ENCODE peak calls at places on chromosomes 13 and 19, in seven cellular contexts. F, U, N, I, M, D and V are unnamed samples.

GRCh38 chr19:7191946-7192691 is 102.1 kb downstream of the INSR start:
- DNase-seq in F (no peak), U (no peak), N (no peak), I (no peak), M (no peak), D (no peak), V (no peak)

GRCh38 chr19:57351867-57352266 is 796 bp downstream of the ZNF304 start:
- DNase-seq in F (no peak), U (no peak), N (no peak), I (no peak), M (no peak), D (peak; percentile 13), V (no peak)

GRCh38 chr13:61162106-61162505 is 253.5 kb downstream of the PCDH20 start:
- DNase-seq in F (no peak), U (no peak), N (no peak), I (no peak), M (no peak), D (no peak), V (no peak)

GRCh38 chr19:40702337-40703012 is 12.0 kb upstream of the NUMBL start:
- DNase-seq in F (peak; percentile 82), U (no peak), N (no peak), I (peak; percentile 91), M (no peak), D (peak; percentile 66), V (peak; percentile 92)

GRCh38 chr19:42116308-42117075 is 15.8 kb downstream of the POU2F2 start:
- DNase-seq in F (no peak), U (no peak), N (peak; percentile 64), I (no peak), M (no peak), D (no peak), V (no peak)

GRCh38 chr19:56837004-56837403 is 3.5 kb downstream of the PEG3 start:
- DNase-seq in F (no peak), U (no peak), N (no peak), I (peak; percentile 47), M (peak; percentile 10), D (no peak), V (no peak)

GRCh38 chr13:112634102-112634501 is 46.1 kb upstream of the TUBGCP3 start:
- DNase-seq in F (no peak), U (no peak), N (no peak), I (no peak), M (no peak), D (no peak), V (peak; percentile 35)

GRCh38 chr19:52809801-52810200 is 11.6 kb downstream of the ZNF28 start:
- DNase-seq in F (no peak), U (no peak), N (peak; percentile 49), I (no peak), M (peak; percentile 12), D (no peak), V (no peak)

GRCh38 chr19:6066661-6067646 is 43.3 kb downstream of the RFX2 start:
- DNase-seq in F (peak; percentile 79), U (peak; percentile 95), N (peak; percentile 97), I (no peak), M (peak; percentile 90), D (peak; percentile 95), V (peak; percentile 92)

GRCh38 chr13:46288570-46289259 is 77.0 kb downstream of the LRRC63 start:
- DNase-seq in F (no peak), U (no peak), N (no peak), I (no peak), M (peak; percentile 39), D (peak; percentile 68), V (no peak)

GRCh38 chr13:112441226-112441625 is 65.1 kb downstream of the SPACA7 start:
- DNase-seq in F (no peak), U (no peak), N (peak; percentile 31), I (no peak), M (no peak), D (no peak), V (no peak)

GRCh38 chr19:4388171-4389063 is 11.9 kb downstream of the SH3GL1 start:
- DNase-seq in F (no peak), U (peak; percentile 77), N (peak; percentile 65), I (no peak), M (no peak), D (peak; percentile 49), V (no peak)

GRCh38 chr19:46144756-46145155 is 3.3 kb upstream of the IGFL2 start:
- DNase-seq in F (no peak), U (no peak), N (no peak), I (no peak), M (no peak), D (peak; percentile 28), V (no peak)

DNA sequence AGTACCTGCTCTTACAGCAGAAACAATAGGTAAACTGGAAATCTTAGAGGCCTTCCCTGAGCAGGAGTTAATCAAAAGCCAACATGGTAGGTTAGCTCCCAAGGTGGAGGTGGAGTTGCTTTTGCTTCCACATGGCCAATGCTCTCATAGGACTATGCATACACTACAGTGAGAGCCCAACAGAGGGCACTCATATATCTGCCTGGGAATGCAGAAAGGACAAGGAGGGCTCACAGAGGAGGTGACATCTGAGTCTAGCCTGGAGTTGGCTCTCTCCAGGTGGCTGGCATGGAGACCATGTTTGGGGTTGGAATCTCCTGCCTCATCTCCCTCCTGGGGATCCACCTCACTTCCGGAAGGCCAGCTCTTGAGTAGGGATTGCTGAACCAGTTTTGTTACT is 34.6 kb downstream of the ATP8A2 start:
- DNase-seq in F (peak; percentile 39), U (no peak), N (no peak), I (peak; percentile 75), M (no peak), D (no peak), V (peak; percentile 67)
- TF ChIP-seq CTCF in F (peak; percentile 55), U (no peak), N (no peak), I (peak; percentile 88), M (no peak), D (no peak), V (peak; percentile 73)

GRCh38 chr19:38792250-38793111 is 3.5 kb downstream of the LGALS7B start:
- DNase-seq in F (peak; percentile 77), U (no peak), N (no peak), I (no peak), M (no peak), D (no peak), V (peak; percentile 90)
- H3K27ac ChIP-seq in F (no peak overlapping the region), U (no peak overlapping the region), N (no peak overlapping the region), I (no peak overlapping the region), M (no peak overlapping the region), D (no peak overlapping the region), V (no peak overlapping the region)

GRCh38 chr19:12117203-12117970 is 22.8 kb downstream of the ZNF20 start:
- DNase-seq in F (peak; percentile 37), U (no peak), N (no peak), I (no peak), M (no peak), D (no peak), V (no peak)
- TF ChIP-seq CTCF in F (no peak), U (no peak), N (no peak), I (no peak), M (no peak), D (no peak), V (no peak)

GRCh38 chr19:17245535-17245984 is at the start of gene NR2F6:
- DNase-seq in F (no peak), U (no peak), N (no peak), I (no peak), M (no peak), D (no peak), V (no peak)
- H3K27ac ChIP-seq in F (no peak within 1 kb of the TSS), U (peak within 1 kb of the TSS; percentile 71), N (peak within 1 kb of the TSS; percentile 84), I (peak within 1 kb of the TSS; percentile 99), M (peak within 1 kb of the TSS; percentile 22), D (peak within 1 kb of the TSS; percentile 95), V (peak within 1 kb of the TSS; percentile 95)

DNA sequence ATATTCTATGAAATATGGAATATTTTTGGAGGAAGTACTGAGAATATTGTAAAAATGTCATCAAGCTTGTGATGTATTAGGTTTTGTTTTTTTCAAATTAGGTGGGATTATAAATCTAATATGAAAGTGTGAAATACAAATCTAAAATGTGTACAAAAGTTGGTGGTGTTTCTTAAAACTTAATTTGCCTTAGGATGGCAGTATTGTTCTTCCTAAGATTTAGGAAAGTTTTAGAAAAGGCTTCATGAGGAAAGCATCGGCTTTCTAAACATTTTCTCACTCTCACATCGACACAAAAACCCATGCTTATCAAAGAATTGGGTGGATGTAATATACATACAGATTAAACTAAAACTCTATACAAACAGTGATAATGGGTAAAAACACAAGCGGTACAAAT is 972.0 kb upstream of the PCDH20 start:
- DNase-seq in F (no peak), U (no peak), N (no peak), I (no peak), M (peak; percentile 6), D (peak; percentile 6), V (no peak)
- TF ChIP-seq CTCF in F (peak; percentile 68), U (no peak), N (no peak), I (no peak), M (peak; percentile 24), D (peak; percentile 58), V (peak; percentile 76)

GRCh38 chr19:48492925-48493717 is 18.5 kb downstream of the LMTK3 start:
- DNase-seq in F (peak; percentile 99), U (peak; percentile 96), N (peak; percentile 98), I (peak; percentile 63), M (peak; percentile 99), D (peak; percentile 96), V (peak; percentile 99)

GRCh38 chr19:48490980-48491792 is 20.4 kb downstream of the LMTK3 start:
- DNase-seq in F (peak; percentile 90), U (no peak), N (no peak), I (peak; percentile 70), M (peak; percentile 82), D (peak; percentile 79), V (peak; percentile 94)

GRCh38 chr19:48489608-48490216 is 20.5 kb downstream of the CYTH2 start:
- DNase-seq in F (peak; percentile 92), U (no peak), N (peak; percentile 92), I (peak; percentile 78), M (peak; percentile 88), D (peak; percentile 85), V (peak; percentile 97)

GRCh38 chr19:48493718-48494515 is 17.7 kb downstream of the LMTK3 start:
- DNase-seq in F (no peak), U (no peak), N (no peak), I (no peak), M (no peak), D (no peak), V (peak; percentile 59)

GRCh38 chr19:48491793-48492123 is 19.9 kb downstream of the LMTK3 start:
- DNase-seq in F (peak; percentile 98), U (no peak), N (no peak), I (peak; percentile 60), M (no peak), D (no peak), V (peak; percentile 95)
- H3K27ac ChIP-seq in F (no peak overlapping the region), U (no peak overlapping the region), N (no peak overlapping the region), I (no peak overlapping the region), M (no peak overlapping the region), D (no peak overlapping the region), V (no peak overlapping the region)

DNA sequence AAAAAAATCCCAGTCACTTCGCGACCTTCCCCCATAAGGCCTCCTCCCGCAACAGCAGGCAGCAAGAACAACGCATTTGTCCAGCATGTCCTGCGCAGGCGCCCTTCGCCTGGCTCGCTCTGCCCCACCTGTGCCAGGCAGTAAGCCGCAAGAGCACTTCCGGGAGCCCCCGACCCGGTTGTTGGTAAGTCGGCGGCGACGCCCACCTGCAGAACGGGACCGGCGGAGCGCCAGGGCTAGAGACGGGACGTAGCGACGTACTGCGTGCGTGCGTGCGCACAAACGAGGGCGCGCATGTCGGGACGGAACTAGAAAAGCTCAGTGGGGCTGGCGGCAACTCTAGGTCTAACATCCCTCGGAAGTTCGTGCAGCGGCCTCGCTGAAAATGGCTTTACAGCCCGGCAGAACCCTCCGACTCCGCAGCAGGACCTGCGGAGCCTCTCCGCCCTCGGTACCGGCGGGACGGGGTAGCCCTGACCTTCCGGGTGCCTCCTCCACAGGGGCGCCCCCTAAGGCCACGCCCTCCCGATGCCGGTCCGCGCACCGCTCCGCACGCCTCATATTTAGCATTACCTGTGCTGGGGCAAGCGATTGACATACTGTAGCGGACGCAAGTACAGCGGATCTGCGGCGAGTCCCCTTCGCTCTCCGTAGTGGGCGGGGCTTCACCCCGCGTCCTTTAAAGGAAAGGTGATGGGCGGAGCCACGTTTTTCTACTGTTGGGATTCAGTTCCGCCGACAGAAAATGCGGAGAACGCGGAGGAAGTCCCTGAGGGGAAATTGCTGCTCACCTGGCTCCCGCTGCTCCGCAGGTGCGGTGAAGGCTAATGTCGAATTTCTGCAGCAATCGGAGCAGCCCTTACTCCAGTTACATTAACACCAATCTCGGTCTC is at the start of gene MTIF3:
- DNase-seq in F (peak; percentile 97), U (peak; percentile 95), N (peak; percentile 97), I (peak; percentile 100), M (peak; percentile 93), D (peak; percentile 98), V (peak; percentile 97)
- TF ChIP-seq CTCF in F (no peak), U (peak; percentile 8), N (no peak), I (no peak), M (no peak), D (no peak), V (no peak)